ENCODE peak calls at places on chromosomes 1 and 21, in five cellular contexts. V, A, C, L and W are unnamed samples.

GRCh38 chr1:96366516-96366915 is 355.1 kb upstream of the PTBP2 start:
- DNase-seq in V (no peak), C (no peak), A (no peak), L (no peak), W (no peak)

GRCh38 chr1:213989071-213989739 is 1.4 kb downstream of the PROX1 start:
- DNase-seq in L (no peak), A (no peak), V (no peak), C (no peak), W (peak; percentile 32)

GRCh38 chr1:8663915-8664331 is 153.5 kb downstream of the RERE start:
- DNase-seq in A (no peak), L (peak; percentile 28), C (no peak), V (peak; percentile 79), W (no peak)

GRCh38 chr1:208137144-208137682 is 107.0 kb downstream of the PLXNA2 start:
- DNase-seq in C (no peak), V (no peak), L (no peak), A (no peak), W (no peak)

GRCh38 chr1:207822602-207823451 is 71.0 kb downstream of the CD46 start:
- DNase-seq in L (peak; percentile 92), C (no peak), V (no peak), A (no peak), W (peak; percentile 39)

GRCh38 chr1:205440476-205441317 is 15.1 kb downstream of the BLACAT1 start:
- DNase-seq in A (peak; percentile 51), V (peak; percentile 74), L (peak; percentile 89), C (no peak), W (no peak)

GRCh38 chr1:77888429-77889239 is at the start of gene NEXN:
- DNase-seq in C (peak; percentile 60), L (peak; percentile 58), A (peak; percentile 54), V (peak; percentile 88), W (peak; percentile 71)

GRCh38 chr1:228100822-228101613 is 2.1 kb downstream of the C1orf35 start:
- DNase-seq in A (no peak), C (no peak), V (no peak), L (no peak), W (no peak)

GRCh38 chr1:2585318-2586092 is 1.1 kb upstream of the PRXL2B start:
- DNase-seq in A (peak; percentile 84), C (no peak), L (peak; percentile 86), V (peak; percentile 44), W (peak; percentile 55)

GRCh38 chr1:5478156-5478695 is 514.0 kb downstream of the NPHP4 start:
- DNase-seq in L (no peak), A (no peak), C (no peak), V (no peak), W (no peak)

GRCh38 chr1:41666991-41667631 is 182.6 kb upstream of the EDN2 start:
- DNase-seq in A (peak; percentile 40), L (peak; percentile 43), V (no peak), C (no peak), W (no peak)

GRCh38 chr1:54312874-54313316 is 93.3 kb downstream of the SSBP3 start:
- DNase-seq in L (peak; percentile 47), A (no peak), C (no peak), V (peak; percentile 86), W (no peak)

GRCh38 chr1:147316968-147317367 is 74.5 kb downstream of the CHD1L start:
- DNase-seq in C (no peak), L (no peak), V (no peak), A (no peak), W (no peak)

GRCh38 chr1:53143527-53143926 is 1.1 kb upstream of the SLC1A7 start:
- DNase-seq in V (no peak), A (no peak), L (no peak), C (no peak), W (no peak)

GRCh38 chr1:211928222-211928856 is 97.8 kb upstream of the LPGAT1 start:
- DNase-seq in A (peak; percentile 75), L (no peak), C (no peak), V (no peak), W (no peak)

GRCh38 chr1:116861137-116861536 is 48.6 kb upstream of the PTGFRN start:
- DNase-seq in C (no peak), V (no peak), L (no peak), A (no peak), W (no peak)

GRCh38 chr21:32824950-32825349 is 53.4 kb upstream of the PAXBP1 start:
- DNase-seq in A (no peak), V (no peak), L (no peak), C (no peak), W (no peak)

GRCh38 chr21:41234574-41234973 is 66.6 kb downstream of the BACE2 start:
- DNase-seq in C (no peak), A (no peak), V (no peak), L (no peak), W (no peak)

GRCh38 chr1:39625462-39626273 is 13.8 kb downstream of the HEYL start:
- DNase-seq in V (peak; percentile 94), C (no peak), L (peak; percentile 43), A (peak; percentile 95), W (peak; percentile 27)

GRCh38 chr21:44090332-44090731 is 16.9 kb upstream of the PWP2 start:
- DNase-seq in A (no peak), V (no peak), C (no peak), L (peak; percentile 91), W (no peak)

GRCh38 chr1:21598904-21599303 is 70.3 kb downstream of the RAP1GAP start:
- DNase-seq in L (no peak), A (no peak), C (no peak), V (no peak), W (no peak)

GRCh38 chr1:185539277-185539943 is 194.8 kb upstream of the HMCN1 start:
- DNase-seq in C (no peak), A (no peak), V (no peak), L (no peak), W (no peak)

GRCh38 chr1:21586926-21587601 is 77.8 kb downstream of the ALPL start:
- DNase-seq in V (peak; percentile 84), A (peak; percentile 46), C (no peak), L (peak; percentile 25), W (no peak)

GRCh38 chr1:15441247-15441646 is 3.0 kb downstream of the CTRC start:
- DNase-seq in A (no peak), V (no peak), C (no peak), L (no peak), W (no peak)

GRCh38 chr1:184685116-184685515 is 69.5 kb downstream of the EDEM3 start:
- DNase-seq in L (peak; percentile 16), C (no peak), V (no peak), A (no peak), W (no peak)

GRCh38 chr21:28513450-28513849 is 479.2 kb downstream of the LTN1 start:
- DNase-seq in V (peak; percentile 14), L (no peak), C (no peak), A (no peak), W (no peak)

GRCh38 chr21:34037446-34037845 is 35.9 kb upstream of the MRPS6 start:
- DNase-seq in A (no peak), L (no peak), V (peak; percentile 50), C (no peak), W (no peak)

GRCh38 chr1:178052650-178053461 is 41.0 kb upstream of the RASAL2 start:
- DNase-seq in C (no peak), L (peak; percentile 49), A (no peak), V (no peak), W (no peak)

GRCh38 chr1:3460653-3461237 is 6.3 kb downstream of the ARHGEF16 start:
- DNase-seq in L (peak; percentile 41), A (no peak), V (peak; percentile 22), C (no peak), W (peak; percentile 12)

GRCh38 chr1:203342192-203342940 is 8.6 kb downstream of the FMOD start:
- DNase-seq in A (peak; percentile 44), V (peak; percentile 49), L (peak; percentile 77), C (peak; percentile 72), W (peak; percentile 71)

GRCh38 chr1:201353186-201353940 is 24.1 kb downstream of the TNNT2 start:
- DNase-seq in A (no peak), V (no peak), L (no peak), C (no peak), W (peak; percentile 4)

GRCh38 chr1:61110587-61110986 is 28.2 kb downstream of the NFIA start:
- DNase-seq in A (no peak), L (no peak), C (no peak), V (no peak), W (no peak)

GRCh38 chr1:61109158-61109557 is 26.8 kb downstream of the NFIA start:
- DNase-seq in A (no peak), L (no peak), V (no peak), C (no peak), W (no peak)

GRCh38 chr1:61109910-61110309 is 27.5 kb downstream of the NFIA start:
- DNase-seq in C (no peak), V (no peak), L (no peak), A (no peak), W (no peak)

GRCh38 chr1:61104213-61104612 is 21.9 kb downstream of the NFIA start:
- DNase-seq in L (no peak), C (no peak), A (no peak), V (no peak), W (no peak)

GRCh38 chr1:61107638-61108037 is 25.3 kb downstream of the NFIA start:
- DNase-seq in V (no peak), L (no peak), A (no peak), C (no peak), W (no peak)
- TF ChIP-seq CTCF in V (no peak), L (no peak), A (no peak), C (no peak), W (no peak)

DNA sequence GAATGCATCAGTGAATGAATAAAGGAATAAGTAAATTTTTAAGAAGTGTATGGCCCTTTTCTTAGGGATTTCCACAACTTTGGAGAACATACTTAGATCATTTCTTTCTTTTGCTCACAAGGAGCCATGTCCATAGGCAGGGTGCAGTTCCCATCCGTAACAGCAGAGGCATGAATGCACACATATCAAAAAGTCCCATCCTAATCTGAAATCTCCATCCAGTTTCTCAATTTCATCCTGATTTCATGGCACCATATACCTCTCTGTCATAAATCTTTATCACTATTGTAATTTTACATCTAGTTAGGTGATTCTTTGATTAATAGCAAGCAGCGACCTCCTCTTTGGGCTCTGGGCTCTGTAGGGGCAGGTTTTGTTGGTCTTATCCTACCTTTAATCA is 359.2 kb downstream of the RRAGC start:
- DNase-seq in C (no peak), V (peak; percentile 1), L (no peak), A (no peak), W (peak; percentile 31)
- TF ChIP-seq CTCF in C (peak; percentile 60), V (peak; percentile 19), L (peak; percentile 11), A (peak; percentile 18), W (peak; percentile 82)

GRCh38 chr1:118081387-118081786 is 103.6 kb downstream of the SPAG17 start:
- DNase-seq in C (no peak), L (no peak), A (no peak), V (no peak), W (no peak)
- TF ChIP-seq CTCF in C (no peak), L (no peak), A (no peak), V (no peak), W (no peak)

DNA sequence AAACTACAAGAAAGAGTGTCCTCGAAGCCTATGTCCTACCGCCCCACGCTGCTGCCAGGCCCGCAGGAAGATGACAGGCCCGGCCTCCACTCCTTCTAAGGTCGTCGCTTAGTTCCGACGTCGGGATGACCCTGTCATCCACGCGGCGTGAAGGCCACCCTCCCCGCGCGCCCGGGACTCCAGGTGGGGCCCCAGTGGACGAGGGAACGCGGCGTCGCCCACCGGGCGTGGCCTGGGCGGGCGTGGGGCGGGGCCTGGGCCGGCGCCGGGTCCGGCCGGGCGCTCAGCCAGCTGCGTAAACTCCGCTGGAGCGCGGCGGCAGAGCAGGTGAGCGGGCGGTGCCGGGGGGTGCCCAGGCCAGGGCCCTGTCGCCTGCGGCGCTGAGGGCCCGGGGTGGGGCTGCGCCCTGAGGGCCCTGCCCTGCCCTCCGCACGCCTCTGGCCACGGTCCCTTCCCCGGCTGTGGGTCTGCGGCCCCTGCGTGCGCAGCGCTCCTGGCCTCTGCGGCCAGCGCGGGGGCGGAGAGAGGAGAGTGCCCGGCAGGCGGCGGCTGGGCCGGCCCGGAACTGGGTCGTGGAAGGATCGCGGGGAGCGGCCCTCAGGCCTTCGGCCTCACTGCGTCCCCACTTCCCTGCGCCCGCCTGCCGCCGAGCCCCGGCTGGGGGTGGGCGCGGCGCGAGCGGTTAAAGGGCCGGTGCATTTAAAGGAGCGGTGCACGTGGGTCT is at the start of gene PSEN2:
- DNase-seq in V (peak; percentile 43), L (peak; percentile 84), A (peak; percentile 65), C (peak; percentile 41), W (peak; percentile 67)
- TF ChIP-seq CTCF in V (no peak), L (peak; percentile 27), A (no peak), C (peak; percentile 43), W (no peak)